ENCODE peak calls at places on chromosomes 2 and 18, in eight cellular contexts. J is esophagus squamous epithelium, E is H54, N is Peyer's patch, K is spleen, P is IMR-90, W is uterus, V is heart left ventricle. I is an unnamed sample.

GRCh38 chr2:54750040-54750439 is 26.6 kb downstream of the EML6 start:
- DNase-seq in V (no peak), K (no peak), E (no peak), J (no peak), P (peak; percentile 22), N (no peak), W (no peak), I (no peak)

GRCh38 chr2:188808921-188809320 is 165.3 kb upstream of the COL3A1 start:
- DNase-seq in J (no peak), W (no peak), P (peak; percentile 88), E (no peak), K (no peak), N (no peak), V (no peak), I (no peak)

GRCh38 chr2:52404046-52404445 is 1363.6 kb upstream of the CHAC2 start:
- DNase-seq in K (no peak), P (no peak), W (no peak), E (no peak), J (no peak), V (no peak), N (no peak), I (no peak)

GRCh38 chr2:176902454-176902853 is 310.1 kb upstream of the HNRNPA3 start:
- DNase-seq in W (no peak), V (no peak), N (no peak), J (no peak), P (no peak), K (no peak), E (no peak), I (no peak)

GRCh38 chr2:178066890-178067669 is 5.5 kb downstream of the PDE11A start:
- DNase-seq in K (no peak), V (no peak), J (no peak), W (no peak), N (no peak), E (no peak), P (no peak), I (no peak)

GRCh38 chr2:31188141-31188540 is 29.2 kb downstream of the CAPN14 start:
- DNase-seq in P (no peak), J (no peak), N (no peak), V (no peak), W (no peak), E (no peak), K (no peak), I (no peak)

GRCh38 chr18:54127759-54128378 is 96.6 kb downstream of the MBD2 start:
- DNase-seq in P (peak; percentile 54), J (no peak), K (no peak), N (no peak), E (peak; percentile 7), W (no peak), V (no peak), I (no peak)

GRCh38 chr2:60826126-60826525 is 55.2 kb upstream of the REL start:
- DNase-seq in W (no peak), K (no peak), E (no peak), V (no peak), P (no peak), N (no peak), J (no peak), I (no peak)

GRCh38 chr2:181138816-181139215 is 158.4 kb downstream of the UBE2E3 start:
- DNase-seq in N (no peak), P (peak; percentile 17), V (no peak), K (no peak), W (no peak), E (no peak), J (no peak), I (no peak)

GRCh38 chr2:181203916-181204315 is 223.5 kb downstream of the UBE2E3 start:
- DNase-seq in V (no peak), N (no peak), K (no peak), J (no peak), E (no peak), P (peak; percentile 14), W (no peak), I (no peak)

GRCh38 chr2:77962943-77963342 is 440.8 kb upstream of the LRRTM4 start:
- DNase-seq in E (no peak), P (no peak), N (no peak), V (no peak), J (no peak), K (no peak), W (no peak), I (no peak)

GRCh38 chr2:238999290-238999741 is 151.4 kb downstream of the TWIST2 start:
- DNase-seq in E (no peak), J (no peak), P (no peak), W (peak; percentile 65), V (no peak), N (no peak), K (peak; percentile 64), I (no peak)

GRCh38 chr2:72895154-72895553 is 7.9 kb downstream of the SPR start:
- DNase-seq in N (no peak), E (no peak), K (no peak), W (no peak), P (no peak), V (no peak), J (no peak), I (no peak)

GRCh38 chr2:169395821-169396374 is 33.6 kb upstream of the LRP2 start:
- DNase-seq in W (no peak), V (no peak), J (no peak), N (no peak), P (no peak), K (no peak), E (no peak), I (no peak)

GRCh38 chr18:54280206-54280550 is 10.9 kb downstream of the POLI start:
- DNase-seq in N (no peak), E (no peak), J (no peak), K (no peak), W (no peak), V (no peak), P (no peak), I (no peak)

GRCh38 chr2:152244241-152244640 is 68.7 kb upstream of the STAM2 start:
- DNase-seq in W (no peak), V (no peak), N (no peak), J (no peak), K (no peak), E (no peak), P (no peak), I (no peak)

GRCh38 chr18:73859998-73860397 is 287.6 kb downstream of the FBXO15 start:
- DNase-seq in J (no peak), P (no peak), E (no peak), K (no peak), N (no peak), V (no peak), W (no peak), I (no peak)

GRCh38 chr18:23719634-23720201 is 30.5 kb downstream of the LAMA3 start:
- DNase-seq in W (peak; percentile 72), V (no peak), N (no peak), J (no peak), K (no peak), P (peak; percentile 98), E (peak; percentile 54), I (no peak)

GRCh38 chr2:120346667-120347358 is 877 bp downstream of the INHBB start:
- DNase-seq in P (peak; percentile 65), J (no peak), W (no peak), N (no peak), E (no peak), V (peak; percentile 56), K (peak; percentile 81), I (no peak)

DNA sequence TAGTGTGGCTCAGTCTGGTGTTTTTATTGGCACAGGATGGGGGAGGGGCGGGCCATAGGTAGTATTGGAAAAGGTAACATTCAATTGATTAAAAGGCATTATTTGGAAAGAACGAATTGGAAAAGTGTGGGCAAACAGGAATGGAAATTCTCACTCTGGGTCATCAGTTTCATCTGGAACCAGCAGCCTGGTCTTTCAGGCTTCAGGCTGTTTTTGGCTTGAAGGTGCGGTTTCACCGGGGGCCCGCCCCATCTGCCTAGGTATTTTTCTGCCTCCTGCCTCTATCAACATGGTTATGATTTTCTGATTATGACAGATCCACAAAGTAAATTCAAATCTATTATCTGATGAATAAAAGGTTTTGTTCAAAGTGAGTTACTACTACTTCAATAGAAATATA is 59.5 kb upstream of the CD28 start:
- DNase-seq in V (no peak), K (no peak), W (no peak), E (no peak), J (no peak), N (no peak), P (no peak), I (no peak)
- TF ChIP-seq POLR2A in V (no peak), K (no peak), W (no peak), E (no peak), J (no peak), N (no peak), P (no peak), I (no peak)

DNA sequence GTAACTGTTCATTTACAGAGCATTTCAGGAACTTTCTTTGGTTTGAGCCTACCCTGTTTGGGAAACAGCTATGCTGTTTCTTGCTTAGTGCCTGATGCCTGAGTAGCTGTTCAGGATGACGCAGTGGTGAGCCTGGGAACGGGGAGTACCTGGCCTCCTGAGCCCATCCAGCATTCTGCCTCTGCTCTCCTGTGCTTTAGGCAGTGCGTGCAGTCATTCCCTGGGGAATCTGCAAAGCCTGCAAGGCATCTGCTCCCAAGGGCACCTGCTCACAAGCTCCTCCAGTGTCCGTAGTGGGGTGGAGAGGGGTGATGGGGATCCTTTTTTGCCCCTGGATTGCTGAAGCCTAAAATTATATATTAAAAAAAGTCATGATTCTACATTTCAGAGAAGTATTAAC is 68.8 kb downstream of the RAPGEF4 start:
- DNase-seq in W (no peak), K (no peak), V (no peak), J (no peak), E (no peak), P (no peak), N (no peak), I (no peak)
- TF ChIP-seq POLR2A in W (no peak), K (no peak), V (no peak), J (no peak), E (no peak), P (no peak), N (no peak), I (no peak)

GRCh38 chr2:218659258-218659987 is at the start of the genes BCS1L and ZNF142:
- DNase-seq in J (peak; percentile 58), K (peak; percentile 98), N (peak; percentile 95), W (peak; percentile 86), V (peak; percentile 95), E (peak; percentile 92), P (peak; percentile 76), I (peak; percentile 92)
- TF ChIP-seq POLR2A in J (peak; percentile 58), K (peak; percentile 12), N (peak; percentile 44), W (no peak), V (peak; percentile 81), E (peak; percentile 79), P (no peak), I (peak; percentile 77)

DNA sequence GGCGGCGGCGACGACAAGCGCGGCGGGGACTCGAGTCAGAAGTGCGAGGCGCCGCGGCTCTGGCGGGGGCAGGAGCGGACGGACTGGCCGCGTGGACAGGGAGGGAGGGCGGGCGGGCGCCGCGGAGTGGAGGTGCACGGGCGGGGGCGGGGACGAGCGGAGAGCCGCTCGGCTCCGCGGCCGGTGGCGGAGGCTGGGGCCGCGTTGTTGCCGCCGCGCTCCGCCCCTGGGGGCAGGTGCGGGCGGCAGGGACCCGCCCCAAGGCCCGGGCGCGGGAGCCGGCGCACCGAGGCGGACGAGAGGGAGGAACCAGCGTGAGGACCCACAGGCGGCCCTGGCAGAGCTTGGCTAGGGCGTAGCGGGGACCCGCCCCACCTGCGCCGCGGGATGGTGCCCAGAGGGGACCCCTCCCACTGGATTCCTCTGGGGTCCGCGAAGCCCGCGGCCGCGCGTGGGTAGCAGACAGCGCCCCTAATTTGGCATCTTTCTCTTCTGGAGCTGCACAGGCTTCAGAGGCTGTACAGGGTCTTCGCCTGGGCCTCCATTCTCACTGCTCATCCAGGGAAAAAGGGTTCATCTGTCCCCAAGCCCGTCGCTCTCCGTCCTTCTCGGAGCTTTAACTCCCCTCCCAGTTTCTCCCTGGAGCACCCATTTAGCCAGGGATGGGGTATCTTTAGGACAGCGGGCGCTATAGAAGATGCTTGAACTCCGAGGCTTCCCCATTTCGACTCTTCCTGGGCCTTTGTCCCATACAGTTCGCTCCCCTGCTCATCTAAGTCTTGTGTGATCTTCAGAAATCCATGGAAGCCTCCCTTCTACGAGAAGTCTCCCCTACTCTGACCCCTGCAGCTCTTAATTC is at the start of gene TMEM163:
- DNase-seq in V (no peak), W (no peak), K (peak; percentile 86), P (no peak), N (no peak), J (no peak), E (no peak), I (peak; percentile 41)
- TF ChIP-seq POLR2A in V (no peak), W (no peak), K (no peak), P (no peak), N (no peak), J (no peak), E (no peak), I (no peak)